ENCODE peak calls at places on chromosomes 12 and 14, in nine cellular contexts. L, E, J, H, F, P, Y, X and V are unnamed samples.

GRCh38 chr14:51547260-51547659 is 104.5 kb upstream of the FRMD6 start:
- DNase-seq in L (no peak), E (peak; percentile 98), J (no peak), H (no peak), F (peak; percentile 83), P (peak; percentile 55), Y (no peak), X (peak; percentile 64), V (no peak)

GRCh38 chr14:56491299-56492285 is 88.0 kb upstream of the TMEM260 start:
- DNase-seq in L (peak; percentile 9), E (peak; percentile 66), J (peak; percentile 94), H (no peak), F (no peak), P (peak; percentile 28), Y (peak; percentile 70), X (peak; percentile 28), V (peak; percentile 69)

GRCh38 chr14:19743256-19743655 is at the start of gene OR4Q3:
- DNase-seq in L (no peak), E (no peak), J (no peak), H (no peak), F (no peak), P (no peak), Y (no peak), X (no peak), V (no peak)

GRCh38 chr12:92582888-92583287 is 119.9 kb upstream of the PLEKHG7 start:
- DNase-seq in L (no peak), E (no peak), J (no peak), H (no peak), F (no peak), P (no peak), Y (no peak), X (no peak), V (no peak)

GRCh38 chr14:106163316-106163715 is 636.9 kb downstream of the TMEM121 start:
- DNase-seq in L (no peak), E (no peak), J (no peak), H (no peak), F (no peak), P (no peak), Y (peak; percentile 66), X (no peak), V (no peak)

GRCh38 chr12:105561981-105562726 is 231.7 kb downstream of the C12orf75 start:
- DNase-seq in L (no peak), E (peak; percentile 85), J (peak; percentile 84), H (peak; percentile 16), F (peak; percentile 76), P (peak; percentile 32), Y (no peak), X (peak; percentile 21), V (no peak)

GRCh38 chr12:68970951-68971350 is 38.0 kb upstream of the CPM start:
- DNase-seq in L (no peak), E (no peak), J (no peak), H (no peak), F (no peak), P (no peak), Y (no peak), X (no peak), V (no peak)

GRCh38 chr12:25557830-25558436 is 4.8 kb upstream of the LMNTD1 start:
- DNase-seq in L (peak; percentile 30), E (peak; percentile 52), J (peak; percentile 63), H (no peak), F (no peak), P (no peak), Y (no peak), X (no peak), V (peak; percentile 45)

GRCh38 chr14:49173765-49174373 is 412.3 kb downstream of the RPS29 start:
- DNase-seq in L (peak; percentile 63), E (peak; percentile 82), J (peak; percentile 92), H (peak; percentile 28), F (no peak), P (no peak), Y (no peak), X (peak; percentile 72), V (peak; percentile 71)

GRCh38 chr14:94282991-94283723 is 9.9 kb downstream of the SERPINA10 start:
- DNase-seq in L (no peak), E (no peak), J (no peak), H (no peak), F (no peak), P (no peak), Y (no peak), X (no peak), V (no peak)

GRCh38 chr12:46265102-46265501 is 3.7 kb downstream of the SLC38A1 start:
- DNase-seq in L (no peak), E (no peak), J (no peak), H (no peak), F (no peak), P (no peak), Y (no peak), X (no peak), V (no peak)

GRCh38 chr12:46265734-46266133 is 3.1 kb downstream of the SLC38A1 start:
- DNase-seq in L (no peak), E (no peak), J (no peak), H (no peak), F (no peak), P (no peak), Y (no peak), X (no peak), V (peak; percentile 36)

GRCh38 chr12:46267618-46268348 is 1.1 kb downstream of the SLC38A1 start:
- DNase-seq in L (peak; percentile 27), E (peak; percentile 28), J (peak; percentile 72), H (no peak), F (no peak), P (no peak), Y (no peak), X (no peak), V (peak; percentile 43)

GRCh38 chr12:46266869-46267617 is 1.8 kb downstream of the SLC38A1 start:
- DNase-seq in L (peak; percentile 52), E (peak; percentile 74), J (peak; percentile 89), H (peak; percentile 51), F (peak; percentile 87), P (peak; percentile 53), Y (peak; percentile 93), X (peak; percentile 43), V (peak; percentile 61)

GRCh38 chr12:46266382-46266791 is 2.5 kb downstream of the SLC38A1 start:
- DNase-seq in L (peak; percentile 21), E (peak; percentile 53), J (no peak), H (peak; percentile 40), F (no peak), P (peak; percentile 31), Y (no peak), X (no peak), V (peak; percentile 14)
- TF ChIP-seq CTCF in L (no peak), E (no peak), J (no peak), H (no peak), F (no peak), P (no peak), Y (no peak), X (no peak), V (no peak)

GRCh38 chr14:103206023-103206481 is 82.8 kb downstream of the TNFAIP2 start:
- DNase-seq in L (no peak), E (no peak), J (peak; percentile 17), H (no peak), F (peak; percentile 75), P (no peak), Y (no peak), X (peak; percentile 62), V (no peak)

GRCh38 chr14:103205541-103205906 is 82.3 kb downstream of the TNFAIP2 start:
- DNase-seq in L (no peak), E (no peak), J (no peak), H (no peak), F (peak; percentile 59), P (no peak), Y (no peak), X (no peak), V (no peak)

GRCh38 chr14:103204852-103205540 is 81.7 kb downstream of the TNFAIP2 start:
- DNase-seq in L (no peak), E (no peak), J (no peak), H (no peak), F (peak; percentile 12), P (no peak), Y (no peak), X (peak; percentile 75), V (no peak)

GRCh38 chr14:103207404-103208072 is 84.3 kb downstream of the TNFAIP2 start:
- DNase-seq in L (no peak), E (no peak), J (peak; percentile 68), H (no peak), F (peak; percentile 79), P (no peak), Y (no peak), X (no peak), V (no peak)

DNA sequence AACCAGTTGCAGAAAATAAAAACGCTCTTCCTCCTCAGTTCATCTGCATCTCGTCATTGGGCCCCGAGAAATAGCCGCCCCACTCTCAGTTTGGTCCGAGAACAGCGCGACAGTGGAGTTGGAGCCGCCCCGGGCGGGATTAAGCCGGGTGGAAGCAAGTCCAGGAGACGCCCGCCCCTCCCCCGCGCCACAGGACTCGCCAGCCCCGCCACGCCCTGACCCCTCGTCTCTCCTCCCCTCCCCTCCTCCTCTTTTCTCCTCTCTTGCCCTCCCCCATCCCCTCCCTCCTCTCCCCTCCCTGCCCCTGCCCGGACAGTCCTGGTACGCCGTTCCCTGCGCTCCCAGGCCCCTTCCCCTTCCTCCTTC is 83.8 kb downstream of the TNFAIP2 start:
- DNase-seq in L (no peak), E (peak; percentile 59), J (peak; percentile 80), H (peak; percentile 87), F (peak; percentile 94), P (peak; percentile 91), Y (peak; percentile 94), X (peak; percentile 82), V (no peak)
- H3K4me3 ChIP-seq in L (no peak overlapping the region), E (peak overlapping the region; percentile 26), J (peak overlapping the region; percentile 62), H (peak overlapping the region; percentile 31), F (peak overlapping the region; percentile 57), P (peak overlapping the region; percentile 50), Y (peak overlapping the region; percentile 69), X (peak overlapping the region; percentile 28), V (no peak overlapping the region)

GRCh38 chr12:38053655-38054464 is 262.7 kb upstream of the ALG10B start:
- DNase-seq in L (peak; percentile 60), E (no peak), J (peak; percentile 52), H (no peak), F (no peak), P (no peak), Y (no peak), X (no peak), V (no peak)
- TF ChIP-seq CTCF in L (peak; percentile 6), E (no peak), J (no peak), H (no peak), F (no peak), P (no peak), Y (no peak), X (no peak), V (no peak)

GRCh38 chr14:99581371-99581770 is 22.6 kb downstream of the CCDC85C start:
- DNase-seq in L (no peak), E (no peak), J (no peak), H (no peak), F (no peak), P (no peak), Y (no peak), X (no peak), V (no peak)

GRCh38 chr14:99579077-99579836 is 24.8 kb downstream of the CCDC85C start:
- DNase-seq in L (no peak), E (no peak), J (no peak), H (peak; percentile 59), F (no peak), P (no peak), Y (no peak), X (no peak), V (no peak)

GRCh38 chr14:99581960-99582359 is 22.0 kb downstream of the CCDC85C start:
- DNase-seq in L (no peak), E (no peak), J (no peak), H (no peak), F (no peak), P (no peak), Y (no peak), X (no peak), V (no peak)

GRCh38 chr14:99578541-99579044 is 25.4 kb downstream of the CCDC85C start:
- DNase-seq in L (no peak), E (no peak), J (no peak), H (no peak), F (peak; percentile 87), P (no peak), Y (no peak), X (peak; percentile 74), V (no peak)

GRCh38 chr14:99579903-99580570 is 24.0 kb downstream of the CCDC85C start:
- DNase-seq in L (no peak), E (no peak), J (peak; percentile 88), H (no peak), F (no peak), P (no peak), Y (no peak), X (no peak), V (no peak)
- H3K4me3 ChIP-seq in L (no peak overlapping the region), E (no peak overlapping the region), J (no peak overlapping the region), H (no peak overlapping the region), F (no peak overlapping the region), P (no peak overlapping the region), Y (no peak overlapping the region), X (no peak overlapping the region), V (no peak overlapping the region)